ENCODE peak calls at places on chromosomes 16 and 17, in eight cellular contexts. Z, Q, P, X, S, H, U and R are unnamed samples.

GRCh38 chr16:25051446-25052160 is 36.4 kb upstream of the ARHGAP17 start:
- DNase-seq in X (peak; percentile 18), H (no peak), U (no peak), Q (no peak), P (peak; percentile 87), Z (no peak), S (no peak), R (no peak)

GRCh38 chr16:86951831-86952598 is 365.2 kb downstream of the C16orf95 start:
- DNase-seq in S (no peak), P (peak; percentile 88), H (no peak), X (peak; percentile 97), Z (no peak), U (no peak), Q (no peak), R (no peak)

GRCh38 chr17:31158741-31159377 is 64.1 kb downstream of the NF1 start:
- DNase-seq in X (no peak), P (no peak), Z (no peak), S (no peak), H (no peak), Q (no peak), U (no peak), R (no peak)

GRCh38 chr16:86984975-86985655 is 332.1 kb downstream of the C16orf95 start:
- DNase-seq in S (no peak), H (no peak), U (no peak), P (no peak), Z (no peak), Q (no peak), X (no peak), R (no peak)

GRCh38 chr16:90026135-90026534 is 6.9 kb upstream of the DBNDD1 start:
- DNase-seq in U (no peak), Z (no peak), S (no peak), H (no peak), Q (no peak), X (no peak), P (no peak), R (no peak)

GRCh38 chr17:75996665-75997590 is 3.7 kb upstream of the CDK3 start:
- DNase-seq in S (peak; percentile 61), P (peak; percentile 96), Z (no peak), U (no peak), Q (no peak), X (peak; percentile 11), H (no peak), R (peak; percentile 64)

GRCh38 chr17:29113334-29113733 is 66.9 kb downstream of the MYO18A start:
- DNase-seq in P (no peak), Q (no peak), Z (no peak), H (no peak), X (no peak), U (no peak), S (no peak), R (no peak)

GRCh38 chr16:22397459-22397858 is 23.0 kb upstream of the CDR2 start:
- DNase-seq in H (no peak), U (no peak), Z (no peak), P (peak; percentile 80), S (no peak), Q (no peak), X (peak; percentile 91), R (no peak)

GRCh38 chr16:66580605-66581209 is 1.4 kb downstream of the CMTM2 start:
- DNase-seq in P (peak; percentile 86), H (no peak), Z (no peak), X (peak; percentile 72), U (no peak), S (no peak), Q (no peak), R (no peak)

GRCh38 chr17:42067371-42068180 is 17.2 kb upstream of the C17orf113 start:
- DNase-seq in S (peak; percentile 81), U (peak; percentile 54), H (peak; percentile 32), P (peak; percentile 55), X (peak; percentile 30), Q (peak; percentile 65), Z (peak; percentile 66), R (peak; percentile 84)

GRCh38 chr16:56669005-56669839 is at the start of gene MT1H:
- DNase-seq in H (peak; percentile 77), Q (no peak), P (no peak), Z (no peak), X (no peak), S (no peak), U (no peak), R (no peak)

GRCh38 chr17:76586741-76587487 is 1.3 kb upstream of the ST6GALNAC2 start:
- DNase-seq in U (no peak), S (no peak), P (peak; percentile 77), H (no peak), Z (no peak), Q (no peak), X (no peak), R (no peak)

GRCh38 chr16:31456988-31457360 is 2.3 kb upstream of the ARMC5 start:
- DNase-seq in X (no peak), Z (no peak), P (no peak), H (no peak), Q (no peak), S (no peak), U (no peak), R (no peak)

GRCh38 chr16:31453255-31454204 is 5.8 kb upstream of the ARMC5 start:
- DNase-seq in X (peak; percentile 19), S (peak; percentile 37), Q (no peak), U (no peak), Z (no peak), P (peak; percentile 93), H (no peak), R (no peak)

GRCh38 chr16:31452631-31453106 is 6.6 kb upstream of the ARMC5 start:
- DNase-seq in Z (no peak), X (peak; percentile 94), Q (no peak), S (peak; percentile 40), U (no peak), P (peak; percentile 90), H (no peak), R (no peak)

GRCh38 chr16:31458073-31458834 is 1.0 kb upstream of the ARMC5 start:
- DNase-seq in P (peak; percentile 65), S (peak; percentile 51), U (no peak), Z (no peak), X (peak; percentile 21), H (peak; percentile 50), Q (peak; percentile 62), R (no peak)

DNA sequence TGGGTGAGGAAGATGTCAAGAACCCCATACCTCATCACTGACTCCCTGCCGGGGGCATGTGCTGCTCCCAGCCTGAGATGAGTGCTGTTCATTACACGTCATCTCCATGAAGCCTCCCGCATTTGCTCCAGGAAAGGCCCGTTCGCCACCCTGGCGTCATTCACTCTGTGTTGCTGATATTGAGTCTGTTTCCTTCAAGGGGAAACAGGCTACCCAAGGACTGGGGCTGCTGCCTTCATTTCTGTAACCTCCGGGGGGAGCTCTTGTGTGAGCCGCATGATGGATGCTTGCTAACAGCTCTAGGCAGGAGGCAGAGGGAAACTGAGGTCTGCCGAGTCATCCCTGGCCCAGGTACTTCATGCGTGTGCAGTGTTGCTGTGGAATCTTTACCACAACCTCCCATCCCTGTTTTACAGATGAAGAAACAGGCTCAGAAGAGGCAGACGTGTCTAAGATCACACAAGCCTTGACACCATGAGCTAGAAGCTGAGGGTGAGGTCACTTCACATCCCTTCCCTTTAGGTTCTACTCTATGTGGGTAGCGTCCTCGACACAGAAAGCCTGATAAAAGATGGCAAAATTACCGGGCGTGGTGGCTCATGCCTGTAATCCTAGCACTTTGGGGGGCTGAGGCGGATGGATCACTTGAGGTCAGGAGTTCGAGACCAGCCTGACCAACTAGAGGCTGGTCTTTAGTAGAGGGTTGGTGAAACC is 3.5 kb upstream of the ARMC5 start:
- DNase-seq in U (no peak), S (peak; percentile 24), X (no peak), Q (no peak), Z (no peak), H (no peak), P (peak; percentile 32), R (no peak)
- TF ChIP-seq CTCF in U (no peak), S (no peak), X (peak; percentile 65), Q (no peak), Z (peak; percentile 4), H (no peak), P (peak; percentile 43), R (no peak)

GRCh38 chr17:83074696-83075223 is 4.6 kb upstream of the METRNL start:
- DNase-seq in S (peak; percentile 59), H (no peak), Z (no peak), X (no peak), P (no peak), Q (no peak), U (no peak), R (no peak)

GRCh38 chr17:83077411-83077810 is 2.0 kb upstream of the METRNL start:
- DNase-seq in U (no peak), Q (no peak), P (no peak), H (no peak), X (no peak), S (peak; percentile 54), Z (no peak), R (no peak)

GRCh38 chr17:83078378-83079339 is 750 bp upstream of the METRNL start:
- DNase-seq in H (no peak), S (no peak), Q (peak; percentile 31), Z (no peak), U (no peak), P (no peak), X (no peak), R (peak; percentile 67)

GRCh38 chr17:83075270-83075880 is 4.0 kb upstream of the METRNL start:
- DNase-seq in U (no peak), P (no peak), X (no peak), S (peak; percentile 87), Z (no peak), Q (no peak), H (no peak), R (no peak)

GRCh38 chr17:83076930-83077329 is 2.5 kb upstream of the METRNL start:
- DNase-seq in Z (no peak), S (no peak), P (no peak), Q (no peak), H (no peak), X (no peak), U (no peak), R (no peak)
- TF ChIP-seq CTCF in Z (no peak), S (no peak), P (peak; percentile 8), Q (no peak), H (no peak), X (no peak), U (no peak), R (no peak)

GRCh38 chr17:56499799-56500388 is 93.6 kb upstream of the NOG start:
- DNase-seq in X (peak; percentile 21), Q (no peak), U (no peak), H (no peak), Z (peak; percentile 13), P (peak; percentile 58), S (peak; percentile 40), R (no peak)
- TF ChIP-seq CTCF in X (peak; percentile 81), Q (peak; percentile 19), U (no peak), H (peak; percentile 17), Z (peak; percentile 8), P (peak; percentile 33), S (no peak), R (peak; percentile 51)

GRCh38 chr17:38958756-38959155 is 8.4 kb downstream of the FBXO47 start:
- DNase-seq in X (peak; percentile 52), Q (no peak), P (no peak), H (no peak), U (no peak), S (no peak), Z (no peak), R (no peak)

GRCh38 chr17:38960402-38960801 is 6.8 kb downstream of the FBXO47 start:
- DNase-seq in S (no peak), U (no peak), X (no peak), P (no peak), Q (no peak), Z (no peak), H (no peak), R (no peak)

GRCh38 chr17:38959508-38959907 is 7.7 kb downstream of the FBXO47 start:
- DNase-seq in X (no peak), Z (no peak), Q (no peak), H (no peak), U (no peak), S (no peak), P (no peak), R (no peak)

GRCh38 chr17:38958326-38958725 is 8.9 kb downstream of the FBXO47 start:
- DNase-seq in Z (no peak), S (no peak), Q (no peak), X (peak; percentile 11), P (no peak), H (no peak), U (no peak), R (no peak)
- TF ChIP-seq CTCF in Z (no peak), S (no peak), Q (no peak), X (no peak), P (no peak), H (no peak), U (no peak), R (no peak)